ENCODE peak calls at places on chromosomes 6 and 20, in ten cellular contexts. F, S, T, X, Z, H, M, V, A and P are unnamed samples.

GRCh38 chr6:21190701-21191588 is 402.6 kb upstream of the SOX4 start:
- DNase-seq in M (no peak), F (no peak), V (no peak), T (no peak), A (no peak), H (no peak), Z (no peak), S (no peak), X (no peak), P (no peak)

GRCh38 chr6:41505084-41506049 is 40.8 kb upstream of the FOXP4 start:
- DNase-seq in Z (peak), T (peak), M (no peak), S (peak), F (peak), X (peak), H (peak), A (peak), V (peak), P (peak)

GRCh38 chr20:41234546-41234945 is 83.0 kb downstream of the ZHX3 start:
- DNase-seq in X (peak), M (no peak), F (no peak), T (no peak), S (no peak), V (no peak), Z (no peak), H (peak), A (peak), P (peak)

GRCh38 chr20:3194617-3195280 is 9.7 kb downstream of the DDRGK1 start:
- DNase-seq in S (no peak), X (no peak), Z (no peak), A (no peak), T (peak), H (no peak), V (no peak), F (no peak), M (no peak), P (no peak)

GRCh38 chr20:37669062-37669772 is 24.6 kb upstream of the CTNNBL1 start:
- DNase-seq in F (no peak), T (no peak), M (no peak), H (peak), X (no peak), S (no peak), A (no peak), Z (no peak), V (no peak), P (no peak)

GRCh38 chr6:155466546-155466945 is 10.9 kb upstream of the NOX3 start:
- DNase-seq in S (no peak), H (no peak), V (no peak), A (no peak), M (no peak), T (no peak), X (no peak), F (no peak), Z (no peak), P (no peak)

GRCh38 chr6:13278991-13279390 is 49.3 kb downstream of the TBC1D7 start:
- DNase-seq in X (no peak), S (no peak), H (no peak), Z (no peak), T (no peak), V (peak), A (no peak), M (no peak), F (no peak), P (no peak)

GRCh38 chr6:145372671-145373123 is 362.6 kb downstream of the EPM2A start:
- DNase-seq in H (no peak), F (no peak), M (no peak), X (no peak), S (no peak), Z (no peak), T (no peak), A (no peak), V (peak), P (no peak)

GRCh38 chr6:98636941-98637340 is 197.4 kb upstream of the POU3F2 start:
- DNase-seq in Z (no peak), X (no peak), F (no peak), A (no peak), H (no peak), V (no peak), T (no peak), S (no peak), M (no peak), P (no peak)

GRCh38 chr6:112485140-112485539 is 138.0 kb downstream of the RFPL4B start:
- DNase-seq in V (no peak), S (no peak), M (no peak), Z (no peak), A (no peak), H (no peak), T (no peak), X (no peak), F (no peak), P (no peak)

GRCh38 chr20:34995696-34996095 is 40.0 kb downstream of the MYH7B start:
- DNase-seq in Z (no peak), M (no peak), T (peak), F (no peak), H (no peak), X (no peak), V (no peak), S (no peak), A (no peak), P (no peak)

GRCh38 chr20:19974621-19975435 is 42.3 kb upstream of the NAA20 start:
- DNase-seq in Z (peak), F (no peak), T (peak), M (no peak), S (no peak), A (peak), X (peak), V (peak), H (peak), P (peak)

GRCh38 chr20:24485981-24486380 is 16.6 kb downstream of the SYNDIG1 start:
- DNase-seq in Z (no peak), T (no peak), H (no peak), F (no peak), A (no peak), M (no peak), S (no peak), V (no peak), X (no peak), P (peak)